ENCODE peak calls at places on chromosome 11, in four cellular contexts. F is HCT116, C is hepatocyte, J is OCI-LY7. O is an unnamed sample. For H3K9me2, the result is how much of the 10 kb centered on the place peaks cover.

GRCh38 chr11:65947603-65948125 is 2.4 kb downstream of the TSGA10IP start:
- DNase-seq in C (no peak), F (no peak), J (no peak), O (no peak)

GRCh38 chr11:65640483-65641207 is 2.7 kb downstream of the SIPA1 start:
- DNase-seq in J (peak), C (no peak), F (no peak), O (no peak)

GRCh38 chr11:125091247-125091876 is 20.1 kb downstream of the TMEM218 start:
- DNase-seq in C (peak), F (no peak), J (peak), O (peak)

GRCh38 chr11:1269957-1270356 is 39.5 kb downstream of the TOLLIP start:
- DNase-seq in J (no peak), C (no peak), F (no peak), O (no peak)

GRCh38 chr11:80586464-80586863 is 1145.6 kb upstream of the TENM4 start:
- DNase-seq in J (no peak), F (no peak), C (no peak), O (peak)

GRCh38 chr11:2567026-2567671 is 122.3 kb downstream of the KCNQ1 start:
- DNase-seq in J (no peak), C (no peak), F (no peak), O (no peak)

GRCh38 chr11:67452141-67452952 is at the start of gene GPR152:
- DNase-seq in F (no peak), C (no peak), J (no peak), O (no peak)

GRCh38 chr11:112525270-112525669 is 264.6 kb upstream of the PLET1 start:
- DNase-seq in C (no peak), F (no peak), J (no peak), O (no peak)

GRCh38 chr11:11265994-11266606 is 87.0 kb downstream of the CSNK2A3 start:
- DNase-seq in F (peak), J (peak), C (peak), O (peak)

GRCh38 chr11:114291381-114291780 is 4.8 kb upstream of the NNMT start:
- DNase-seq in F (no peak), J (no peak), C (no peak), O (no peak)

GRCh38 chr11:68538025-68538424 is 77.5 kb downstream of the PPP6R3 start:
- DNase-seq in F (no peak), J (no peak), C (no peak), O (peak)

GRCh38 chr11:13135385-13136271 is 126.5 kb downstream of the RASSF10 start:
- DNase-seq in C (no peak), F (no peak), J (no peak), O (no peak)

GRCh38 chr11:102577182-102577581 is 46.6 kb upstream of the MMP7 start:
- DNase-seq in F (no peak), J (no peak), C (no peak), O (no peak)

GRCh38 chr11:24575392-24575791 is 78.5 kb downstream of the LUZP2 start:
- DNase-seq in J (no peak), F (no peak), C (no peak), O (peak)

GRCh38 chr11:43870981-43871550 is 9.6 kb upstream of the ALKBH3 start:
- DNase-seq in C (no peak), F (no peak), J (no peak), O (no peak)

GRCh38 chr11:78722786-78723185 is 148.1 kb upstream of the NARS2 start:
- DNase-seq in F (no peak), C (no peak), J (no peak), O (peak)

GRCh38 chr11:119896387-119897045 is 167.5 kb upstream of the NECTIN1 start:
- DNase-seq in F (no peak), J (no peak), C (no peak), O (no peak)

DNA sequence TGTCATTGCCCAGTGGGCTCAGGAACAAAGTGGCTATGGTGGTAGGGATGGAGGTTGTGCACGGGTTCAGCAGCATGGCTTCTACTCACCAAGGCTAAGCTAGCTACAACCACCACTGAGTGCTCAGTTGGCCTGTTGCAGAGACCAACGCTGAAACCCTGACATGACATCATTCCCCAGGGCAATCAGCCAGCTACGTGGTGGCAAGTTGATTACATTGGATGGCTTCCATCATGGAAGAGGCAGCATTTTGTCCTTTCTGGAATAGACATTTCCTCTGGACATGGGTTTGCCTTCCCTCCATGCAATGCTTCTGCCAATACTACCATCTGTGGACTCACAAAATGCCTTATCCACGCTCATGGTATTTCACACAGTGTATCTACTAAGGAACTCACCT is 634.3 kb downstream of the OPCML start:
- DNase-seq in F (no peak), J (no peak), C (no peak), O (no peak)
- H3K9me2 ChIP-seq in F (under half), J (under half), C (under half), O (under half)

GRCh38 chr11:132898676-132899075 is 633.6 kb downstream of the OPCML start:
- DNase-seq in C (no peak), J (no peak), F (no peak), O (no peak)
- H3K9me2 ChIP-seq in C (under half), J (under half), F (under half), O (under half)

GRCh38 chr11:117187007-117187406 is 8.5 kb downstream of the SIDT2 start:
- DNase-seq in F (no peak), J (no peak), C (no peak), O (no peak)
- H3K9me2 ChIP-seq in F (under half), J (under half), C (under half), O (under half)

GRCh38 chr11:19813158-19813879 is 100.7 kb downstream of the NAV2 start:
- DNase-seq in C (no peak), J (no peak), F (no peak), O (no peak)
- H3K9me2 ChIP-seq in C (under half), J (under half), F (under half), O (under half)

GRCh38 chr11:31768744-31769143 is 42.4 kb downstream of the PAX6 start:
- DNase-seq in J (no peak), F (no peak), C (no peak), O (no peak)
- H3K9me2 ChIP-seq in J (under half), F (under half), C (under half), O (under half)

GRCh38 chr11:118219696-118220095 is 5.1 kb downstream of the JAML start:
- DNase-seq in C (no peak), F (no peak), J (no peak), O (no peak)
- H3K9me2 ChIP-seq in C (under half), F (under half), J (under half), O (under half)

GRCh38 chr11:17209939-17210245 is 2.1 kb upstream of the PIK3C2A start:
- DNase-seq in J (no peak), F (no peak), C (peak), O (no peak)

GRCh38 chr11:17207317-17208256 is at the start of gene PIK3C2A:
- DNase-seq in F (peak), J (peak), C (peak), O (peak)

GRCh38 chr11:17208257-17208999 is 642 bp upstream of the PIK3C2A start:
- DNase-seq in F (peak), J (peak), C (peak), O (peak)

GRCh38 chr11:17206448-17206847 is 1.3 kb downstream of the PIK3C2A start:
- DNase-seq in C (peak), J (no peak), F (no peak), O (no peak)
- H3K9me2 ChIP-seq in C (under half), J (under half), F (under half), O (under half)

DNA sequence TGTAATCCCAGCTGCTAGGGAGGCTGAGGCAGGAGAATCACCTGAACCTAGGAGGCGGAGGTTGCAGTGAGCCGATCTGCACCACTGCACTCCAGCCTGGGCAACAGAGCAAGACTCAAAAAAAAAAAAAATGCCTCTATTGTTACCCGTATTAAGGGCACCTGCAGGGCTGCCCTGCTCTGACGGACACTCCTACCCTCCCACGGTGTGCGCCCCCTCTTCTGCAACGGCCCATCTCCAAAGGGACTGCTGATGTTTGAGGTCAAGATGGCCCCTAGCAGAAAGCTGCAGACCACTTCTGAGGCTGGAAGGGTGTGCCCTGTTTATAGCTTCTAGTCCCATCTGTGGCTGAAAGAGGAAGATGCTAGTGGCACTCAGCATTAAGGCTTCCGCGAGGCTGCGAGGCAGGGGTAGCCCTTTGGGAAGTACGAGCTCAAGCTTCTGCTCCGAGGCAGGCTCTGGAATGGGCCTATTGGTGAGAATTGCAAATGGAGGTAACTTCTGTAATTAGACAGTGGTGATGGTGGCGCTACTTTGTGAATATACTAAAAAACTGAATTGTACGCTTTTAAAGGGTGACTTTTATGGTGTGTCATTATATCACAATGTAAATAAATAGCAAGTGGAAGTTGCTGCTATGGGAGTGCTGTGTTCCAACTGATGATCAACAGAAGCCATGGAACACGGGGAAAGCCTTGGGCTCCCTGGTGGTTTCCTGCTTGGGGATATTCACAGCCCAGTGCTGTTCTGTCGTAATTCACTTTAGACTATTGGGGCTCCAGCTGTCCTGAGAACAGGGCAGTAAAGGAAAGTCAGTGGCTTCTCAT is 24.3 kb downstream of the ARFGAP2 start:
- DNase-seq in J (peak), F (no peak), C (no peak), O (no peak)
- H3K9me2 ChIP-seq in J (under half), F (under half), C (under half), O (under half)

GRCh38 chr11:45771942-45772522 is 32.9 kb upstream of the SLC35C1 start:
- DNase-seq in F (peak), C (peak), J (peak), O (peak)

GRCh38 chr11:45773271-45774022 is 31.5 kb upstream of the SLC35C1 start:
- DNase-seq in C (no peak), F (no peak), J (no peak), O (no peak)

GRCh38 chr11:45771194-45771941 is 33.6 kb upstream of the SLC35C1 start:
- DNase-seq in C (peak), J (peak), F (peak), O (peak)

GRCh38 chr11:45768486-45768885 is 36.5 kb upstream of the SLC35C1 start:
- DNase-seq in C (no peak), J (no peak), F (no peak), O (no peak)

DNA sequence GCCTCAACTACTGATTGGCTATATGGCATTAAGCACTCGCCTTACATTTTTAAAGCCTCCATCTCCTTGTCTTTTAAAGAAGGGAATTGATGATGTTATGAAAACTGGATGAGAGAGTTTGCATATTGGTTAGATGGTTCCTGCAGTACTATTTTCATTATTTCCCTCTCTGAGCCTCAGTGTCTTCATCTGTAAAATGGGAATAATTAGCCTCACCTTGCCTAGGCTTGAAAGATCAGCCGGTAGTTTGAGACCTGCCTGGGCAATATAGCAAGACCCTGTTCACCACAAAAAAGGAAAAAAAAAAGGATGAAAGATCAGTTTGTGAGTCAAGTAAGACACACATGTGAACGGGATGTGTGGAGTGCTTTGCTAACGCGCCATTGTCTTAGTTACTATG is 35.0 kb upstream of the SLC35C1 start:
- DNase-seq in C (no peak), F (no peak), J (no peak), O (no peak)
- H3K9me2 ChIP-seq in C (under half), F (under half), J (under half), O (under half)

GRCh38 chr11:128552783-128553661 is 34.3 kb downstream of the ETS1 start:
- DNase-seq in J (peak), C (peak), F (no peak), O (no peak)
- H3K9me2 ChIP-seq in J (under half), C (under half), F (under half), O (under half)

O was measured in PC-3.